ENCODE peak calls at places on chromosomes 3 and 15, in nine cellular contexts. Q, K, D, G, J, U, W, L and M are unnamed samples.

GRCh38 chr15:95495033-95495541 is 835.4 kb upstream of the NR2F2 start:
- DNase-seq in Q (no peak), K (no peak), D (no peak), G (no peak), J (no peak), U (no peak), W (no peak), L (no peak), M (no peak)

GRCh38 chr15:62164500-62165028 is 521 bp downstream of the C2CD4B start:
- DNase-seq in Q (no peak), K (peak; percentile 33), D (no peak), G (peak; percentile 1), J (no peak), U (no peak), W (no peak), L (no peak), M (no peak)

GRCh38 chr3:192831111-192831644 is 86.5 kb downstream of the MB21D2 start:
- DNase-seq in Q (no peak), K (no peak), D (no peak), G (peak; percentile 84), J (no peak), U (no peak), W (no peak), L (no peak), M (no peak)

GRCh38 chr3:66693461-66693912 is 192.7 kb upstream of the LRIG1 start:
- DNase-seq in Q (no peak), K (peak; percentile 23), D (no peak), G (no peak), J (peak; percentile 16), U (no peak), W (no peak), L (no peak), M (no peak)

GRCh38 chr15:68366314-68366713 is 65.6 kb downstream of the ITGA11 start:
- DNase-seq in Q (no peak), K (peak; percentile 28), D (no peak), G (no peak), J (no peak), U (no peak), W (no peak), L (no peak), M (no peak)

GRCh38 chr3:74832925-74833324 is 218.5 kb upstream of the CNTN3 start:
- DNase-seq in Q (no peak), K (no peak), D (no peak), G (no peak), J (no peak), U (no peak), W (no peak), L (no peak), M (no peak)

GRCh38 chr3:20589275-20589674 is 403.3 kb upstream of the SGO1 start:
- DNase-seq in Q (no peak), K (no peak), D (no peak), G (no peak), J (no peak), U (no peak), W (no peak), L (no peak), M (no peak)

GRCh38 chr15:62895139-62895866 is 147.2 kb upstream of the TPM1 start:
- DNase-seq in Q (no peak), K (no peak), D (no peak), G (no peak), J (no peak), U (no peak), W (no peak), L (no peak), M (no peak)

GRCh38 chr15:35725353-35725752 is 179.4 kb upstream of the DPH6 start:
- DNase-seq in Q (no peak), K (no peak), D (no peak), G (no peak), J (no peak), U (no peak), W (no peak), L (peak; percentile 26), M (no peak)

GRCh38 chr3:152385761-152386160 is 117.0 kb downstream of the MBNL1 start:
- DNase-seq in Q (no peak), K (no peak), D (no peak), G (no peak), J (no peak), U (no peak), W (no peak), L (no peak), M (no peak)

GRCh38 chr15:66947471-66947870 is 117.9 kb upstream of the SMAD3 start:
- DNase-seq in Q (no peak), K (no peak), D (no peak), G (no peak), J (no peak), U (no peak), W (no peak), L (no peak), M (no peak)

GRCh38 chr3:24684506-24685023 is 189.9 kb upstream of the THRB start:
- DNase-seq in Q (no peak), K (no peak), D (no peak), G (no peak), J (no peak), U (no peak), W (no peak), L (no peak), M (no peak)

GRCh38 chr15:39124155-39124924 is 456.5 kb upstream of the THBS1 start:
- DNase-seq in Q (no peak), K (no peak), D (no peak), G (no peak), J (no peak), U (no peak), W (no peak), L (no peak), M (no peak)

GRCh38 chr15:48592221-48592731 is 53.2 kb downstream of the FBN1 start:
- DNase-seq in Q (no peak), K (no peak), D (no peak), G (no peak), J (no peak), U (no peak), W (no peak), L (no peak), M (no peak)

GRCh38 chr3:45940781-45941365 is 2.4 kb upstream of the CXCR6 start:
- DNase-seq in Q (no peak), K (no peak), D (no peak), G (no peak), J (no peak), U (no peak), W (no peak), L (no peak), M (no peak)

GRCh38 chr15:55168350-55168974 is 28.3 kb downstream of the RSL24D1 start:
- DNase-seq in Q (peak; percentile 27), K (peak; percentile 74), D (peak; percentile 1), G (peak; percentile 85), J (peak; percentile 27), U (peak; percentile 18), W (peak; percentile 35), L (peak; percentile 69), M (no peak)

GRCh38 chr3:33826688-33827087 is 28.3 kb downstream of the PDCD6IP start:
- DNase-seq in Q (no peak), K (no peak), D (no peak), G (no peak), J (no peak), U (no peak), W (no peak), L (no peak), M (no peak)

GRCh38 chr3:49719214-49719884 is at the start of gene AMIGO3:
- DNase-seq in Q (peak; percentile 92), K (peak; percentile 97), D (no peak), G (peak; percentile 92), J (peak; percentile 89), U (peak; percentile 81), W (peak; percentile 70), L (peak; percentile 95), M (peak; percentile 82)

GRCh38 chr3:114496021-114496434 is 202.2 kb downstream of the TIGIT start:
- DNase-seq in Q (no peak), K (no peak), D (no peak), G (no peak), J (no peak), U (no peak), W (no peak), L (peak; percentile 14), M (no peak)

GRCh38 chr3:46091046-46091445 is 63.8 kb upstream of the XCR1 start:
- DNase-seq in Q (no peak), K (no peak), D (peak; percentile 71), G (no peak), J (no peak), U (no peak), W (no peak), L (no peak), M (no peak)

GRCh38 chr3:60240558-60240957 is 1010.7 kb downstream of the FHIT start:
- DNase-seq in Q (no peak), K (no peak), D (no peak), G (no peak), J (no peak), U (no peak), W (no peak), L (no peak), M (no peak)

GRCh38 chr15:52336530-52336929 is 40.9 kb upstream of the MYO5C start:
- DNase-seq in Q (no peak), K (no peak), D (no peak), G (no peak), J (no peak), U (no peak), W (no peak), L (no peak), M (no peak)

GRCh38 chr15:77851696-77852095 is 219.0 kb upstream of the LINGO1 start:
- DNase-seq in Q (no peak), K (no peak), D (no peak), G (no peak), J (peak; percentile 12), U (no peak), W (no peak), L (no peak), M (no peak)